ENCODE peak calls at places on chromosomes 12 and 14, in ten cellular contexts. L is H9, E is cardiac muscle cell, Y is stomach, I is substantia nigra, B is endodermal cell, C is left ventricle myocardium inferior, U is dorsolateral prefrontal cortex, J is heart left ventricle, M is RWPE2. H is an unnamed sample.
A peak's percentile ranks its signal among the peaks of the same experiment; 100 is the strongest.

GRCh38 chr12:40222247-40222646 is 2.5 kb upstream of the LRRK2 start:
- DNase-seq in B (no peak), I (no peak), U (no peak), C (no peak), E (no peak), Y (no peak), J (no peak), L (no peak), M (no peak), H (peak; percentile 57)

GRCh38 chr12:85002778-85003296 is 33.2 kb downstream of the TSPAN19 start:
- DNase-seq in B (no peak), U (no peak), L (no peak), E (no peak), C (no peak), J (no peak), I (no peak), M (no peak), Y (no peak), H (no peak)

GRCh38 chr12:107318804-107319535 is 225.6 kb upstream of the CRY1 start:
- DNase-seq in E (peak; percentile 64), Y (no peak), C (no peak), I (no peak), U (no peak), J (peak; percentile 60), M (no peak), B (peak; percentile 88), L (peak; percentile 58), H (peak; percentile 49)

GRCh38 chr12:51869490-51869865 is 18.4 kb upstream of the ANKRD33 start:
- DNase-seq in M (no peak), I (no peak), Y (no peak), B (no peak), U (no peak), J (peak; percentile 58), E (no peak), L (no peak), C (no peak), H (no peak)

GRCh38 chr12:18965210-18965609 is 164.3 kb upstream of the PLEKHA5 start:
- DNase-seq in B (no peak), M (no peak), C (no peak), E (peak; percentile 6), U (no peak), L (no peak), I (no peak), Y (no peak), J (no peak), H (no peak)

GRCh38 chr12:5567021-5567744 is 135.3 kb downstream of the NTF3 start:
- DNase-seq in Y (no peak), M (no peak), U (no peak), E (no peak), I (no peak), J (peak; percentile 82), L (peak; percentile 27), C (peak; percentile 69), B (no peak), H (no peak)

GRCh38 chr12:131196220-131196619 is 242.5 kb downstream of the ADGRD1 start:
- DNase-seq in E (no peak), I (no peak), Y (no peak), U (no peak), C (no peak), L (peak; percentile 23), J (no peak), M (no peak), B (no peak), H (no peak)

GRCh38 chr12:66765204-66765603 is 86.3 kb upstream of the GRIP1 start:
- DNase-seq in U (no peak), C (no peak), L (no peak), Y (no peak), B (no peak), I (no peak), J (no peak), M (no peak), E (no peak), H (no peak)

GRCh38 chr12:68349921-68350606 is 17.9 kb upstream of the MDM1 start:
- DNase-seq in M (no peak), U (peak; percentile 30), I (no peak), L (no peak), J (no peak), C (no peak), B (no peak), E (no peak), Y (no peak), H (no peak)

GRCh38 chr14:41668346-41668745 is 61.7 kb downstream of the LRFN5 start:
- DNase-seq in Y (no peak), I (no peak), E (no peak), L (no peak), C (no peak), B (no peak), U (no peak), M (no peak), J (no peak), H (no peak)

GRCh38 chr14:32372154-32372553 is 43.1 kb downstream of the AKAP6 start:
- DNase-seq in U (no peak), M (no peak), B (no peak), J (no peak), L (no peak), Y (no peak), E (no peak), C (no peak), I (no peak), H (no peak)

GRCh38 chr14:42884100-42884499 is 1277.4 kb downstream of the LRFN5 start:
- DNase-seq in Y (no peak), I (no peak), B (no peak), L (no peak), C (no peak), U (no peak), M (no peak), J (no peak), E (no peak), H (peak; percentile 54)

GRCh38 chr12:105567061-105567460 is 236.6 kb downstream of the C12orf75 start:
- DNase-seq in M (no peak), Y (no peak), U (no peak), J (no peak), E (no peak), B (no peak), I (no peak), C (no peak), L (no peak), H (no peak)

GRCh38 chr12:92745874-92746553 is 43.2 kb downstream of the PLEKHG7 start:
- DNase-seq in M (peak; percentile 88), E (no peak), C (peak; percentile 83), B (no peak), U (no peak), I (no peak), J (peak; percentile 78), Y (peak; percentile 28), L (no peak), H (no peak)

GRCh38 chr14:29458547-29458946 is 469.1 kb downstream of the PRKD1 start:
- DNase-seq in J (no peak), E (no peak), B (no peak), I (no peak), C (no peak), Y (no peak), L (no peak), U (no peak), M (no peak), H (no peak)

GRCh38 chr12:64714551-64714968 is 44.6 kb downstream of the GNS start:
- DNase-seq in M (no peak), B (no peak), Y (no peak), C (no peak), I (no peak), U (no peak), L (no peak), E (no peak), J (no peak), H (no peak)
- H3K27ac ChIP-seq in M (no peak overlapping the region), B (no peak overlapping the region), Y (no peak overlapping the region), C (no peak overlapping the region), I (no peak overlapping the region), U (no peak overlapping the region), L (no peak overlapping the region), E (no peak overlapping the region), J (no peak overlapping the region), H (peak overlapping the region; percentile 45)

GRCh38 chr14:23067847-23068791 is 10.8 kb upstream of the CDH24 start:
- DNase-seq in L (no peak), C (no peak), J (no peak), B (peak; percentile 46), Y (no peak), I (no peak), U (no peak), E (no peak), M (peak; percentile 50), H (no peak)

GRCh38 chr14:23068792-23069412 is 11.6 kb upstream of the CDH24 start:
- DNase-seq in M (peak; percentile 86), L (peak; percentile 91), I (no peak), J (no peak), U (peak; percentile 83), Y (peak; percentile 84), B (peak; percentile 96), C (peak; percentile 60), E (peak; percentile 91), H (peak; percentile 65)

GRCh38 chr14:23070262-23071129 is 13.2 kb upstream of the CDH24 start:
- DNase-seq in C (no peak), I (no peak), Y (no peak), J (no peak), M (no peak), L (no peak), U (no peak), B (peak; percentile 53), E (peak; percentile 19), H (no peak)

GRCh38 chr14:23071244-23071974 is 14.1 kb upstream of the CDH24 start:
- DNase-seq in E (peak; percentile 93), I (no peak), L (peak; percentile 94), M (peak; percentile 90), B (peak; percentile 94), U (peak; percentile 79), J (peak; percentile 89), Y (peak; percentile 82), C (peak; percentile 83), H (peak; percentile 93)

GRCh38 chr14:23069413-23069806 is 12.1 kb upstream of the CDH24 start:
- DNase-seq in L (no peak), Y (no peak), E (no peak), B (no peak), U (no peak), I (no peak), J (no peak), C (no peak), M (peak; percentile 51), H (no peak)
- H3K27ac ChIP-seq in L (no peak overlapping the region), Y (peak overlapping the region; percentile 86), E (peak overlapping the region; percentile 90), B (no peak overlapping the region), U (no peak overlapping the region), I (peak overlapping the region; percentile 58), J (no peak overlapping the region), C (peak overlapping the region; percentile 43), M (peak overlapping the region; percentile 64), H (peak overlapping the region; percentile 18)

DNA sequence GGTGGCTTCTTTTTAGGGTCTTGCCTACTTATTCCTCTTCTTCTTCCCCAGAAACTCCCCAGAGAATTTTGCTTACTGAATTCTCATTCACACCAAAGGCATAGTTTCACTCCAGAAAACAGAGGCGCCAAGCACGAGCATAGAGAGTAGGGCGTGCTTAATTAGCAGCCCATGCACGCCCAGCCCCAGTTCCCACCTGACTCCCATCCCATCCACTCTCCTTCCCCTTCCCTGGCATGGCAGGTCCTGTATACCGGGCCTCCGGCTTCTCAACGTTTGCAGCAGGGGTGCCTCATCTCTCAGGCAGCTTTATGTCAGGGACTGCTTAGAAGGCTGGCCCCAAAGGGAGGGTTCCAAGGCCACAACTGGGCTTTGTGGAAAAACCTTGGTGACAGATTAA is 62.7 kb downstream of the ACTN1 start:
- DNase-seq in C (no peak), J (no peak), M (no peak), I (no peak), E (no peak), L (no peak), U (no peak), B (no peak), Y (no peak), H (no peak)
- H3K27ac ChIP-seq in C (no peak overlapping the region), J (no peak overlapping the region), M (no peak overlapping the region), I (no peak overlapping the region), E (no peak overlapping the region), L (no peak overlapping the region), U (no peak overlapping the region), B (no peak overlapping the region), Y (peak overlapping the region; percentile 91), H (no peak overlapping the region)

GRCh38 chr12:104288635-104289258 is 14.8 kb upstream of the EID3 start:
- DNase-seq in C (peak; percentile 77), J (peak; percentile 90), M (peak; percentile 80), I (peak; percentile 64), U (peak; percentile 82), Y (peak; percentile 87), L (peak; percentile 96), B (peak; percentile 97), E (peak; percentile 91), H (peak; percentile 92)
- H3K27ac ChIP-seq in C (peak overlapping the region; percentile 94), J (peak overlapping the region; percentile 97), M (peak overlapping the region; percentile 97), I (peak overlapping the region; percentile 81), U (peak overlapping the region; percentile 96), Y (peak overlapping the region; percentile 94), L (peak overlapping the region; percentile 59), B (peak overlapping the region; percentile 45), E (peak overlapping the region; percentile 92), H (peak overlapping the region; percentile 97)

H was measured in HL-60.